ENCODE peak calls at places on chromosomes 12 and 14, in seven cellular contexts. K, I, H, C, L, T and B are unnamed samples.

GRCh38 chr14:36843410-36843809 is 181.8 kb downstream of the PAX9 start:
- DNase-seq in K (no peak), I (no peak), H (no peak), C (no peak), L (no peak), T (no peak), B (no peak)

GRCh38 chr14:101972126-101972785 is 7.9 kb downstream of the DYNC1H1 start:
- DNase-seq in K (peak; percentile 80), I (peak; percentile 71), H (no peak), C (peak; percentile 84), L (no peak), T (no peak), B (no peak)

GRCh38 chr14:20719777-20720176 is 25.9 kb upstream of the EDDM3A start:
- DNase-seq in K (peak; percentile 55), I (no peak), H (no peak), C (no peak), L (no peak), T (no peak), B (no peak)

GRCh38 chr12:65278576-65279386 is at the start of gene MSRB3:
- DNase-seq in K (peak; percentile 82), I (peak; percentile 93), H (peak; percentile 19), C (peak; percentile 90), L (no peak), T (no peak), B (no peak)

GRCh38 chr12:69107541-69107940 is 131.8 kb upstream of the CPSF6 start:
- DNase-seq in K (no peak), I (no peak), H (no peak), C (no peak), L (no peak), T (no peak), B (no peak)

GRCh38 chr14:100621806-100622205 is 34.6 kb upstream of the BEGAIN start:
- DNase-seq in K (peak; percentile 32), I (peak; percentile 68), H (no peak), C (peak; percentile 26), L (no peak), T (no peak), B (no peak)

GRCh38 chr14:22113401-22113800 is 439.8 kb upstream of the OR4E1 start:
- DNase-seq in K (no peak), I (peak; percentile 59), H (no peak), C (no peak), L (no peak), T (no peak), B (no peak)

GRCh38 chr14:45558183-45558582 is 305.2 kb upstream of the MIS18BP1 start:
- DNase-seq in K (no peak), I (no peak), H (no peak), C (no peak), L (no peak), T (no peak), B (no peak)

GRCh38 chr14:77607741-77608302 is 8.6 kb downstream of the SPTLC2 start:
- DNase-seq in K (no peak), I (peak; percentile 65), H (no peak), C (no peak), L (no peak), T (no peak), B (no peak)

GRCh38 chr12:108612788-108613282 is 15.0 kb upstream of the TMEM119 start:
- DNase-seq in K (peak; percentile 51), I (peak; percentile 91), H (no peak), C (no peak), L (no peak), T (no peak), B (no peak)

GRCh38 chr12:16573652-16574077 is 32.3 kb downstream of the LMO3 start:
- DNase-seq in K (no peak), I (peak; percentile 91), H (no peak), C (peak; percentile 31), L (no peak), T (no peak), B (no peak)

GRCh38 chr14:77609902-77610301 is 6.5 kb downstream of the SPTLC2 start:
- DNase-seq in K (no peak), I (no peak), H (no peak), C (no peak), L (no peak), T (no peak), B (no peak)

GRCh38 chr14:92425101-92425500 is 88.5 kb upstream of the RIN3 start:
- DNase-seq in K (peak; percentile 7), I (no peak), H (no peak), C (no peak), L (no peak), T (no peak), B (no peak)

GRCh38 chr14:21894003-21894897 is 220.6 kb upstream of the OR4E1 start:
- DNase-seq in K (no peak), I (peak; percentile 76), H (peak; percentile 69), C (no peak), L (no peak), T (no peak), B (no peak)